ENCODE peak calls at places on chromosomes 1 and 21, in seven cellular contexts. P is amygdala; N is NCI-H446 treated with DMSO at 0.1 percent for 48 hours; X is heart left ventricle; L is activated CD8-positive, alpha-beta memory T cell treated with anti-CD3 and anti-CD28 coated beads for 48 hours; Z is C1 segment of cervical spinal cord; D is breast epithelium. I is an unnamed sample.

GRCh38 chr1:211735208-211736170 is 60.1 kb upstream of the NEK2 start:
- DNase-seq in P (no peak), N (peak), X (no peak), L (no peak), Z (peak), D (peak), I (no peak)

GRCh38 chr1:77824083-77824482 is 44.6 kb downstream of the MIGA1 start:
- DNase-seq in P (no peak), N (no peak), X (no peak), L (no peak), Z (no peak), D (no peak), I (no peak)

GRCh38 chr1:192343304-192343703 is 26.5 kb downstream of the RGS21 start:
- DNase-seq in P (no peak), N (peak), X (no peak), L (no peak), Z (no peak), D (no peak), I (no peak)

GRCh38 chr1:238340989-238341388 is 450.3 kb upstream of the ZP4 start:
- DNase-seq in P (no peak), N (no peak), X (no peak), L (no peak), Z (no peak), D (no peak), I (no peak)

GRCh38 chr1:41320860-41321259 is 40.4 kb upstream of the FOXO6 start:
- DNase-seq in P (no peak), N (no peak), X (no peak), L (no peak), Z (no peak), D (no peak), I (no peak)

GRCh38 chr21:43948740-43949498 is 63.2 kb upstream of the TRAPPC10 start:
- DNase-seq in P (no peak), N (no peak), X (no peak), L (no peak), Z (no peak), D (no peak), I (no peak)

GRCh38 chr1:24105368-24106160 is 6.4 kb downstream of the MYOM3 start:
- DNase-seq in P (no peak), N (no peak), X (no peak), L (no peak), Z (no peak), D (no peak), I (no peak)

GRCh38 chr1:53602376-53602775 is 136.6 kb downstream of the GLIS1 start:
- DNase-seq in P (no peak), N (no peak), X (no peak), L (no peak), Z (no peak), D (no peak), I (no peak)

GRCh38 chr1:156895927-156896326 is 2.4 kb downstream of the PEAR1 start:
- DNase-seq in P (no peak), N (no peak), X (no peak), L (no peak), Z (no peak), D (no peak), I (no peak)

I was measured in dermis microvascular lymphatic vessel endothelial cell.